ENCODE peak calls at places on chromosome 14, in eight cellular contexts. N, F, X, W, T, G, Z and U are unnamed samples.

GRCh38 chr14:75428230-75429104 is 645 bp downstream of the JDP2 start:
- DNase-seq in W (no peak), X (peak), F (no peak), G (no peak), T (no peak), Z (peak), N (no peak), U (no peak)

GRCh38 chr14:55846852-55847471 is 267.0 kb downstream of the KTN1 start:
- DNase-seq in T (peak), G (no peak), F (no peak), Z (peak), W (peak), X (peak), N (no peak), U (no peak)

GRCh38 chr14:51341338-51341737 is 101.3 kb downstream of the TMX1 start:
- DNase-seq in G (no peak), N (no peak), W (no peak), T (no peak), F (no peak), Z (no peak), X (peak), U (no peak)

GRCh38 chr14:23638414-23639047 is 2.4 kb downstream of the DHRS2 start:
- DNase-seq in W (no peak), F (no peak), X (peak), T (peak), Z (no peak), N (no peak), G (no peak), U (no peak)

GRCh38 chr14:24900281-24900868 is 149.6 kb downstream of the STXBP6 start:
- DNase-seq in G (no peak), F (no peak), Z (no peak), T (peak), N (no peak), X (peak), W (peak), U (no peak)

GRCh38 chr14:95891742-95892141 is 15.1 kb downstream of the TUNAR start:
- DNase-seq in Z (no peak), X (peak), W (peak), G (no peak), N (no peak), F (peak), T (peak), U (no peak)

GRCh38 chr14:101774814-101775213 is 13.3 kb downstream of the PPP2R5C start:
- DNase-seq in Z (no peak), N (no peak), T (no peak), W (no peak), G (no peak), F (no peak), X (no peak), U (no peak)

GRCh38 chr14:53840444-53840843 is 116.2 kb downstream of the BMP4 start:
- DNase-seq in N (no peak), W (no peak), F (no peak), T (no peak), Z (peak), X (peak), G (no peak), U (no peak)

GRCh38 chr14:93115920-93116675 is at the start of gene ITPK1:
- DNase-seq in G (peak), F (no peak), W (peak), Z (peak), T (peak), N (peak), X (peak), U (peak)

GRCh38 chr14:105419305-105420091 is at the start of gene MTA1:
- DNase-seq in G (peak), F (peak), X (peak), Z (no peak), N (no peak), W (peak), T (peak), U (peak)